ENCODE peak calls at places on chromosome X, in five cellular contexts. D, K, X, V and F are unnamed samples.
A peak's percentile ranks its signal among the peaks of the same experiment; 100 is the strongest.

GRCh38 chrX:138748480-138748879 is 37.0 kb upstream of the FGF13 start:
- DNase-seq in K (no peak), V (peak; percentile 44), D (no peak), X (no peak), F (no peak)

GRCh38 chrX:118022803-118023202 is 93.8 kb downstream of the KLHL13 start:
- DNase-seq in K (no peak), X (no peak), D (no peak), V (no peak), F (no peak)

GRCh38 chrX:114797494-114797893 is 213.6 kb downstream of the HTR2C start:
- DNase-seq in K (no peak), D (no peak), V (no peak), X (no peak), F (no peak)

GRCh38 chrX:154046262-154046771 is 26.6 kb upstream of the IRAK1 start:
- DNase-seq in X (no peak), K (peak; percentile 86), V (no peak), D (no peak), F (peak; percentile 93)

GRCh38 chrX:84168095-84168494 is 19.9 kb downstream of the RPS6KA6 start:
- DNase-seq in K (peak; percentile 58), X (no peak), V (no peak), D (no peak), F (peak; percentile 23)

GRCh38 chrX:47030339-47030738 is 47.9 kb upstream of the RGN start:
- DNase-seq in K (peak; percentile 27), V (peak; percentile 80), D (no peak), X (no peak), F (peak; percentile 69)

GRCh38 chrX:16882188-16882587 is 12.0 kb upstream of the RBBP7 start:
- DNase-seq in D (peak; percentile 64), K (no peak), V (no peak), X (no peak), F (peak; percentile 17)

GRCh38 chrX:152991123-152991522 is 2.8 kb downstream of the PNMA5 start:
- DNase-seq in K (no peak), D (no peak), V (no peak), X (no peak), F (no peak)

GRCh38 chrX:11412715-11413623 is 119.8 kb downstream of the AMELX start:
- DNase-seq in V (no peak), D (no peak), X (no peak), K (peak; percentile 35), F (peak; percentile 71)

GRCh38 chrX:13569479-13570244 is at the start of gene EGFL6:
- DNase-seq in V (peak; percentile 38), D (no peak), K (no peak), X (no peak), F (no peak)

GRCh38 chrX:33465137-33465536 is 253.8 kb upstream of the DMD start:
- DNase-seq in X (no peak), D (no peak), K (no peak), V (peak; percentile 31), F (no peak)

GRCh38 chrX:72001906-72002305 is 91.3 kb downstream of the NHSL2 start:
- DNase-seq in V (no peak), X (no peak), D (no peak), K (no peak), F (no peak)

GRCh38 chrX:155048997-155049619 is 21.8 kb downstream of the CMC4 start:
- DNase-seq in V (peak; percentile 75), D (peak; percentile 75), K (no peak), X (no peak), F (peak; percentile 39)

GRCh38 chrX:50100188-50100587 is 100.6 kb downstream of the AKAP4 start:
- DNase-seq in D (no peak), V (peak; percentile 51), X (no peak), K (no peak), F (peak; percentile 45)

GRCh38 chrX:110402091-110402854 is 43.6 kb downstream of the RTL9 start:
- DNase-seq in V (peak; percentile 33), X (no peak), K (peak; percentile 65), D (no peak), F (no peak)

GRCh38 chrX:16096131-16096530 is 27.2 kb upstream of the GRPR start:
- DNase-seq in D (no peak), X (no peak), K (no peak), V (peak; percentile 25), F (no peak)

GRCh38 chrX:20363003-20363674 is 96.4 kb upstream of the RPS6KA3 start:
- DNase-seq in V (no peak), K (peak; percentile 53), D (no peak), X (no peak), F (no peak)

GRCh38 chrX:63506320-63506719 is 155.2 kb upstream of the SPIN4 start:
- DNase-seq in K (peak; percentile 18), X (no peak), V (peak; percentile 61), D (no peak), F (peak; percentile 50)

GRCh38 chrX:47316276-47317025 is 53.9 kb upstream of the ZNF157 start:
- DNase-seq in X (no peak), K (no peak), D (no peak), V (peak; percentile 90), F (peak; percentile 20)

GRCh38 chrX:5976332-5976731 is 252.3 kb downstream of the NLGN4X start:
- DNase-seq in V (no peak), K (peak; percentile 16), D (no peak), X (no peak), F (no peak)

GRCh38 chrX:48696301-48697181 is at the start of gene SUV39H1:
- DNase-seq in X (peak; percentile 25), K (peak; percentile 65), D (peak; percentile 84), V (peak; percentile 82), F (peak; percentile 87)

GRCh38 chrX:52608961-52609360 is 45.7 kb downstream of the SSX7 start:
- DNase-seq in D (no peak), K (no peak), X (no peak), V (no peak), F (no peak)

GRCh38 chrX:70454441-70455365 is 10.1 kb downstream of the DLG3 start:
- DNase-seq in X (no peak), D (peak; percentile 92), K (peak; percentile 23), V (peak; percentile 95), F (peak; percentile 49)

GRCh38 chrX:46036508-46036907 is 508.7 kb downstream of the ZNF674 start:
- DNase-seq in V (no peak), D (no peak), K (peak; percentile 10), X (no peak), F (no peak)

GRCh38 chrX:65644621-65645287 is 22.7 kb upstream of the MSN start:
- DNase-seq in X (peak; percentile 6), V (no peak), D (peak; percentile 82), K (peak; percentile 81), F (peak; percentile 90)

GRCh38 chrX:72297953-72298730 is 7.6 kb downstream of the CITED1 start:
- DNase-seq in X (no peak), K (no peak), D (no peak), V (peak; percentile 71), F (no peak)

GRCh38 chrX:46381630-46382029 is 163.6 kb downstream of the ZNF674 start:
- DNase-seq in V (peak; percentile 62), X (no peak), D (no peak), K (peak; percentile 4), F (peak; percentile 24)

GRCh38 chrX:8084023-8084422 is 87.0 kb downstream of the VCX2 start:
- DNase-seq in K (peak; percentile 93), V (no peak), X (no peak), D (no peak), F (no peak)

GRCh38 chrX:123626962-123627361 is 105.9 kb downstream of the THOC2 start:
- DNase-seq in X (no peak), K (peak; percentile 82), V (no peak), D (no peak), F (no peak)

GRCh38 chrX:100829730-100830129 is 9.5 kb downstream of the CSTF2 start:
- DNase-seq in V (no peak), K (peak; percentile 8), D (no peak), X (no peak), F (peak; percentile 28)

GRCh38 chrX:1330605-1331004 is 6.0 kb upstream of the IL3RA start:
- DNase-seq in D (no peak), K (no peak), X (no peak), V (no peak), F (no peak)
- H3K4me1 ChIP-seq in D (no peaks in the 10 kb centered on the region), K (no peaks in the 10 kb centered on the region), X (no peaks in the 10 kb centered on the region), V (no peaks in the 10 kb centered on the region), F (no peaks in the 10 kb centered on the region)

GRCh38 chrX:40947276-40947675 is 138.0 kb upstream of the USP9X start:
- DNase-seq in X (no peak), V (no peak), K (peak; percentile 77), D (no peak), F (no peak)

GRCh38 chrX:40949071-40949470 is 136.2 kb upstream of the USP9X start:
- DNase-seq in K (no peak), V (no peak), X (no peak), D (no peak), F (no peak)

GRCh38 chrX:40950546-40950945 is 134.7 kb upstream of the USP9X start:
- DNase-seq in K (no peak), D (no peak), V (peak; percentile 79), X (no peak), F (no peak)

GRCh38 chrX:40953369-40953768 is 131.9 kb upstream of the USP9X start:
- DNase-seq in X (no peak), K (no peak), D (no peak), V (no peak), F (no peak)

GRCh38 chrX:40952855-40953254 is 132.4 kb upstream of the USP9X start:
- DNase-seq in K (no peak), X (no peak), D (no peak), V (no peak), F (peak; percentile 73)
- H3K4me1 ChIP-seq in K (no peaks in the 10 kb centered on the region), X (no peaks in the 10 kb centered on the region), D (no peaks in the 10 kb centered on the region), V (peaks cover 8% of the 10 kb centered on the region), F (no peaks in the 10 kb centered on the region)

GRCh38 chrX:85499400-85499799 is 119.9 kb upstream of the POF1B start:
- DNase-seq in X (no peak), D (no peak), V (no peak), K (no peak), F (no peak)
- H3K4me1 ChIP-seq in X (no peaks in the 10 kb centered on the region), D (no peaks in the 10 kb centered on the region), V (no peaks in the 10 kb centered on the region), K (no peaks in the 10 kb centered on the region), F (no peaks in the 10 kb centered on the region)

GRCh38 chrX:125003746-125004446 is 315.8 kb upstream of the TEX13C start:
- DNase-seq in K (no peak), X (no peak), D (no peak), V (no peak), F (no peak)

GRCh38 chrX:125005863-125006262 is 313.8 kb upstream of the TEX13C start:
- DNase-seq in X (no peak), V (no peak), D (no peak), K (no peak), F (no peak)

GRCh38 chrX:125012585-125012984 is 307.1 kb upstream of the TEX13C start:
- DNase-seq in D (no peak), K (no peak), X (no peak), V (no peak), F (no peak)

GRCh38 chrX:125004799-125005198 is 314.9 kb upstream of the TEX13C start:
- DNase-seq in X (no peak), K (no peak), D (no peak), V (no peak), F (no peak)

DNA sequence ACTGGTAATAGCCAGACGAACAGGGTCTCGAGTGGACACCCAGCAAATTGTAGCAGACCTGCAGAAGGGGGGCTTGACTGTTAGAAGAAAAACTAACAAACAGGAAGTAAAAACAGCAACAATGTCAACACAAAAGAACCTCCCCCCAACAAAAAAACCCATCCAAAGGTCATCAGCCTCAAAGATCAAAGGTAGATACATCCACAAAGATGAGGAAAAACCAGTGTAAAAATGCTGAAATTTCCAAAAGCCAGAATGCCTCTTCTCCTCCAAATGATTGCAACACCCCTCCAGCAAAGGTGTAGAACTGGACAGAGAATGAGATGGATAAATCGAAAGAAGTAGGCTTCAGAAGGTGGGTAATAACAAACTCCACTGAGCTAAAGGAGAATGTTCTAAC is 313.0 kb upstream of the TEX13C start:
- DNase-seq in D (no peak), V (no peak), K (no peak), X (no peak), F (no peak)
- H3K4me1 ChIP-seq in D (no peaks in the 10 kb centered on the region), V (no peaks in the 10 kb centered on the region), K (no peaks in the 10 kb centered on the region), X (no peaks in the 10 kb centered on the region), F (no peaks in the 10 kb centered on the region)

GRCh38 chrX:1528884-1529203 is 8.1 kb downstream of the P2RY8 start:
- DNase-seq in K (no peak), D (no peak), V (no peak), X (no peak), F (no peak)
- H3K4me1 ChIP-seq in K (no peaks in the 10 kb centered on the region), D (no peaks in the 10 kb centered on the region), V (no peaks in the 10 kb centered on the region), X (no peaks in the 10 kb centered on the region), F (no peaks in the 10 kb centered on the region)